ENCODE peak calls at places on chromosomes 4 and X, in seven cellular contexts. P, H, U, S, K, G and I are unnamed samples. For H3K4me1, the result is how much of the 10 kb centered on the place peaks cover.

GRCh38 chr4:81486502-81486901 is 14.8 kb upstream of the RASGEF1B start:
- DNase-seq in G (no peak), S (no peak), U (no peak), P (no peak), H (no peak), K (no peak), I (no peak)

GRCh38 chrX:135707880-135708279 is 5.6 kb upstream of the CT45A1 start:
- DNase-seq in K (peak), S (no peak), P (no peak), H (no peak), U (no peak), G (peak), I (peak)

GRCh38 chrX:103674531-103675454 is 11.7 kb downstream of the MORF4L2 start:
- DNase-seq in K (no peak), H (no peak), P (no peak), U (no peak), S (no peak), G (no peak), I (no peak)

GRCh38 chr4:1771555-1772305 is 21.4 kb upstream of the FGFR3 start:
- DNase-seq in K (no peak), U (no peak), H (no peak), S (no peak), G (no peak), P (no peak), I (no peak)

GRCh38 chr4:184099541-184099966 is 118.1 kb downstream of the ENPP6 start:
- DNase-seq in H (no peak), U (no peak), S (no peak), G (no peak), P (no peak), K (no peak), I (no peak)

GRCh38 chr4:3114377-3114776 is 39.9 kb downstream of the HTT start:
- DNase-seq in K (no peak), S (no peak), H (no peak), U (no peak), G (no peak), P (no peak), I (no peak)

GRCh38 chr4:145920205-145920604 is 18.4 kb downstream of the ZNF827 start:
- DNase-seq in K (no peak), S (peak), G (peak), P (no peak), U (no peak), H (no peak), I (no peak)

GRCh38 chr4:157043131-157043530 is 32.8 kb upstream of the GLRB start:
- DNase-seq in H (no peak), P (no peak), U (no peak), G (peak), K (no peak), S (no peak), I (no peak)

GRCh38 chrX:154021131-154021611 is 1.5 kb upstream of the IRAK1 start:
- DNase-seq in G (no peak), S (no peak), P (no peak), H (no peak), K (no peak), U (no peak), I (peak)

GRCh38 chr4:76212851-76213414 is 691 bp downstream of the SCARB2 start:
- DNase-seq in H (peak), S (no peak), K (peak), P (no peak), G (peak), U (no peak), I (no peak)

GRCh38 chr4:82560853-82561744 is 689 bp downstream of the TMEM150C start:
- DNase-seq in U (no peak), S (no peak), P (no peak), G (no peak), H (no peak), K (peak), I (peak)

GRCh38 chrX:68997911-68998310 is 167.3 kb downstream of the PJA1 start:
- DNase-seq in P (no peak), U (no peak), K (peak), S (peak), G (no peak), H (no peak), I (no peak)

DNA sequence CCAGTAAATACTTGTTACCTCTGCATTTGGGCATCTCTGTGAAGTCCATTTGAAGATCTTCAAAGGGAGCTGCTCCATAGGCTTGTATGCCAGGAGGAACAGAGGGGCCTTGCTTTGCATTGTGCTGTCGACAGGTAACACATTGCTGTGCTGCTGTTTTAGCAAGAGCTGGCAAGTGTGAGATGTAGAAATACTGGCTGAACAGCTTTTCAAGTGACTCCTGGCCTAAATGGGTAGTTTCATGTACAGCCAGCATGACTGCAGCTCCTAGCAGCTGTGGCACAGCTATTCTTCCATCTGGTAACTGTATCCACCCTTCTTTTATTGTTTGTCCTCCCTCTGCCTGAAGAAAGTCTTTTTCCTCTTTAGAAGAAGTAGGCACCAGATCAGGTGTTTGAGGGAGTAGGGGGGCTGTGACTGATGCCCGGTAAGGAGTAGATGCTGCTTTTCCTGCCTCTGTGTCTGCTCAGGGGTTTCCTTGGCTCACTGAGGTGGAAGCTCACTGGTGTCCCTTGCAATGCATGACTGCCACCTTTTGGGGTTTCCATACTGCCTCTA is 965.3 kb downstream of the CCSER1 start:
- DNase-seq in G (no peak), U (no peak), S (no peak), P (no peak), H (no peak), K (peak), I (peak)
- TF ChIP-seq CTCF in G (no peak), U (no peak), S (no peak), P (no peak), H (no peak), K (no peak), I (peak)

DNA sequence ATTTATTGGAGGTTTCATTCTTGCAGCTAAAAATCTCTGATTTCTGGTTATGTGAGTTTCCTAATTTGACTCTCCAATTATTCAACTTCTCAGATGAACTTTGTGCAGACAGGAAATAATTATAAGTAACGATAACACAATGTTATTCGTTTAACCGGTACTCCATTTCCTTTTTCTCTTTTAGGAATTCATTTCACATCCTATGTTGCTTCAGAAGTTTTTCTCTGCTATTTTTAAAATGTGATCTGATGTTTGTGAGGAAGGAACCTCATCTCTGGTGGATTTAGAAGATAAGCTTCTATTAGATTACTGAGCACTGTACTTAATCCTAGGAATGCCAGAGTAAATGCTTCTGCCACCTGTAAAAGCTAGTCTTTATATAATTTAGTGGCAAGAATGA is 115.9 kb upstream of the ETNPPL start:
- DNase-seq in K (no peak), G (peak), H (no peak), P (no peak), U (no peak), S (no peak), I (no peak)
- H3K4me1 ChIP-seq in K (under half), G (half or more), H (under half), P (under half), U (under half), S (under half), I (under half)

GRCh38 chr4:73523126-73523525 is 41.6 kb downstream of the AFM start:
- DNase-seq in U (no peak), G (no peak), S (no peak), P (no peak), K (no peak), H (no peak), I (no peak)
- TF ChIP-seq CTCF in U (no peak), G (no peak), S (no peak), P (no peak), K (no peak), H (no peak), I (no peak)

GRCh38 chrX:13695601-13696115 is 6.7 kb downstream of the RAB9A start:
- DNase-seq in U (no peak), G (no peak), H (no peak), S (no peak), P (no peak), K (no peak), I (no peak)

GRCh38 chrX:13694983-13695382 is 6.1 kb downstream of the RAB9A start:
- DNase-seq in H (no peak), K (no peak), U (no peak), G (no peak), S (no peak), P (no peak), I (no peak)

GRCh38 chrX:13693341-13693871 is 4.5 kb downstream of the RAB9A start:
- DNase-seq in S (no peak), K (no peak), G (no peak), U (no peak), H (no peak), P (no peak), I (no peak)

GRCh38 chrX:13692771-13693231 is 3.9 kb downstream of the RAB9A start:
- DNase-seq in H (no peak), P (no peak), S (no peak), U (no peak), G (no peak), K (no peak), I (no peak)

GRCh38 chrX:13694359-13694758 is 5.4 kb downstream of the RAB9A start:
- DNase-seq in P (no peak), U (no peak), G (peak), H (no peak), K (no peak), S (no peak), I (no peak)
- H3K4me1 ChIP-seq in P (under half), U (under half), G (half or more), H (under half), K (under half), S (under half), I (under half)

GRCh38 chrX:119682019-119682989 is 10.7 kb downstream of the SEPTIN6 start:
- DNase-seq in S (no peak), K (no peak), P (no peak), U (no peak), G (no peak), H (peak), I (no peak)
- TF ChIP-seq CTCF in S (no peak), K (no peak), P (no peak), U (no peak), G (no peak), H (no peak), I (no peak)

GRCh38 chr4:61831987-61832386 is 631.9 kb downstream of the ADGRL3 start:
- DNase-seq in G (no peak), U (no peak), K (no peak), P (no peak), S (no peak), H (no peak), I (no peak)
- H3K4me1 ChIP-seq in G (under half), U (under half), K (under half), P (under half), S (under half), H (under half), I (under half)

GRCh38 chr4:38069271-38069760 is 109.1 kb downstream of the PTTG2 start:
- DNase-seq in K (no peak), S (peak), H (no peak), P (no peak), G (no peak), U (peak), I (no peak)
- TF ChIP-seq CTCF in K (no peak), S (no peak), H (no peak), P (peak), G (peak), U (peak), I (peak)

GRCh38 chr4:114752404-114752803 is 153.8 kb downstream of the UGT8 start:
- DNase-seq in U (no peak), S (no peak), G (no peak), K (no peak), H (no peak), P (no peak), I (no peak)
- H3K4me1 ChIP-seq in U (under half), S (under half), G (under half), K (under half), H (under half), P (under half), I (under half)